ENCODE peak calls at places on chromosomes 3 and 15, in nine cellular contexts. Y is fibroblast of lung, T is lower lobe of right lung, Q is upper lobe of right lung, O is adrenal gland, D is uterus, W is tibial nerve, K is Panc1, C is OCI-LY7. A is an unnamed sample.

GRCh38 chr15:89971592-89971997 is 29.5 kb upstream of the ZNF710 start:
- DNase-seq in Y (peak; percentile 35), C (peak; percentile 78), D (peak; percentile 22), T (peak; percentile 73), O (peak; percentile 79), K (peak; percentile 30), W (no peak), Q (peak; percentile 81), A (peak; percentile 64)

GRCh38 chr3:38541800-38542199 is 45.7 kb downstream of the EXOG start:
- DNase-seq in T (no peak), D (no peak), Y (no peak), W (no peak), Q (no peak), O (no peak), K (no peak), C (no peak), A (peak; percentile 92)

GRCh38 chr3:133301194-133301593 is 98.7 kb upstream of the BFSP2 start:
- DNase-seq in K (no peak), D (no peak), O (no peak), T (no peak), Y (peak; percentile 96), Q (no peak), W (no peak), C (no peak), A (no peak)

GRCh38 chr3:107956991-107957467 is 133.8 kb downstream of the CD47 start:
- DNase-seq in Q (peak; percentile 67), T (peak; percentile 55), Y (peak; percentile 31), O (peak; percentile 88), W (peak; percentile 79), C (no peak), D (peak; percentile 93), K (no peak), A (no peak)

GRCh38 chr3:128503164-128503651 is 10.2 kb upstream of the GATA2 start:
- DNase-seq in T (no peak), C (no peak), Q (no peak), W (no peak), D (no peak), K (no peak), Y (no peak), O (no peak), A (no peak)

GRCh38 chr3:38634133-38634532 is 15.4 kb downstream of the SCN5A start:
- DNase-seq in W (no peak), Q (no peak), C (no peak), Y (peak; percentile 49), O (no peak), T (no peak), D (no peak), K (no peak), A (peak; percentile 83)

GRCh38 chr3:99419111-99419510 is 219.3 kb upstream of the COL8A1 start:
- DNase-seq in C (no peak), O (no peak), W (no peak), K (no peak), Y (peak; percentile 64), Q (no peak), D (no peak), T (no peak), A (no peak)

GRCh38 chr15:91864669-91865068 is 11.2 kb downstream of the SLCO3A1 start:
- DNase-seq in T (no peak), C (peak; percentile 90), Y (no peak), K (no peak), D (no peak), W (no peak), O (no peak), Q (no peak), A (no peak)

GRCh38 chr3:198109883-198110282 is 149.9 kb downstream of the LMLN start:
- DNase-seq in D (no peak), K (no peak), Q (no peak), W (no peak), O (no peak), C (no peak), Y (no peak), T (no peak), A (no peak)
- H3K9me3 ChIP-seq in D (no peaks in the 10 kb centered on the region), K (no peaks in the 10 kb centered on the region), Q (no peaks in the 10 kb centered on the region), W (no peaks in the 10 kb centered on the region), O (no peaks in the 10 kb centered on the region), C (no peaks in the 10 kb centered on the region), Y (no peaks in the 10 kb centered on the region), T (no peaks in the 10 kb centered on the region), A (no peaks in the 10 kb centered on the region)

DNA sequence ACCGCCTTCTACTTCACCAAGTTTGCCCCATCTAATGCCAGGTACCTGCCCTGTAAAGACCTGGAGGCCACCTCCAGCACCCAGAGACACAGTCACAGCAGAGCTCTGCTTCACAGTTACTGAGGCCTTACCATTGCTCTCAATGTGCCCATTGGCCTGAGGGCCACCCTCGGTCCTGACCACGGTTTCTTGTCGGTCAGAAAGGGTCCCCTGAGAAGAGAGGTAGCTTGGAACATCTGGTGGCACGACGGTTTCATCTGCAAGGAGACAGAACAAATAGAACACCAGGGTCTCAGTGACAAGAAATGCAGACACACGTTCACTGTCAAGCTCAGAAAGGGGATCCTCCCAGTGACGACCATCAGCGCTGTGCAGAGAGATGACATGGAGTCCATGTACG is 118.7 kb downstream of the LRIG1 start:
- DNase-seq in D (no peak), K (no peak), Y (no peak), Q (no peak), W (no peak), T (no peak), O (no peak), C (no peak), A (no peak)
- H3K36me3 ChIP-seq in D (no peaks in the 10 kb centered on the region), K (no peaks in the 10 kb centered on the region), Y (peaks cover 34% of the 10 kb centered on the region), Q (peaks cover 100% of the 10 kb centered on the region), W (peaks cover 3% of the 10 kb centered on the region), T (peaks cover 96% of the 10 kb centered on the region), O (no peaks in the 10 kb centered on the region), C (peaks cover 100% of the 10 kb centered on the region), A (peaks cover 10% of the 10 kb centered on the region)

DNA sequence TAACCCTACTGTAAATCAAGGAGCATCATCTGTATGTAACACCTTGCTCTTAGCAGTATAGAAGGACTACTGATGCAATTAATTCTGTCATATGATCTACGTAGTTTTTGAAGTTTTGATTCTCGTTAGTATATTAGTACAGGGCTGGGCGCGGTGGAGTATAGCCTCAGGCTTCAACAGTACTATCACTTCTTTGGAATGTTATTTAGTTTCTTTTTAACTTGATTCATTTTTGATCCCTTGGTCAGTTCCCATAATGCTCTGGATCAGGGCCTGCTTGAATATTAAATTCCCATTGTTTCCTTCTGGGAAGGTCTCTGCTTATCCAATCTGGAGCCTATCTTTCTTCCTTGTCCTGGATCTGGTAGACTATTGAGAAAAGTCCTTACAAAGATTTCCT is 23.9 kb upstream of the AP4E1 start:
- DNase-seq in T (no peak), D (no peak), Y (peak; percentile 64), C (no peak), Q (no peak), W (no peak), K (no peak), O (no peak), A (no peak)
- H3K27ac ChIP-seq in T (peak overlapping the region; percentile 70), D (peak overlapping the region; percentile 73), Y (peak overlapping the region; percentile 65), C (no peak overlapping the region), Q (peak overlapping the region; percentile 81), W (peak overlapping the region; percentile 70), K (peak overlapping the region; percentile 25), O (no peak overlapping the region), A (no peak overlapping the region)

GRCh38 chr15:22241451-22241850 is 161.1 kb downstream of the OR4M2 start:
- DNase-seq in K (no peak), W (no peak), T (no peak), Q (no peak), D (no peak), O (no peak), Y (no peak), C (no peak), A (no peak)
- H3K9me3 ChIP-seq in K (no peaks in the 10 kb centered on the region), W (no peaks in the 10 kb centered on the region), T (no peaks in the 10 kb centered on the region), Q (no peaks in the 10 kb centered on the region), D (no peaks in the 10 kb centered on the region), O (no peaks in the 10 kb centered on the region), Y (peaks cover 3% of the 10 kb centered on the region), C (no peaks in the 10 kb centered on the region), A (no peaks in the 10 kb centered on the region)

GRCh38 chr3:101791778-101792177 is 12.8 kb downstream of the NXPE3 start:
- DNase-seq in W (no peak), D (no peak), T (no peak), Y (no peak), K (no peak), O (no peak), Q (no peak), C (peak; percentile 79), A (no peak)
- H3K36me3 ChIP-seq in W (no peaks in the 10 kb centered on the region), D (no peaks in the 10 kb centered on the region), T (peaks cover 45% of the 10 kb centered on the region), Y (peaks cover 2% of the 10 kb centered on the region), K (no peaks in the 10 kb centered on the region), O (no peaks in the 10 kb centered on the region), Q (peaks cover 23% of the 10 kb centered on the region), C (peaks cover 98% of the 10 kb centered on the region), A (peaks cover 84% of the 10 kb centered on the region)